ENCODE peak calls at places on chromosome 5, in ten cellular contexts. One of them, this sample, is unnamed. For H3K4me1, the result is how much of the 10 kb centered on the place peaks cover.

GRCh38 chr5:113663879-113664278 is 150.4 kb downstream of the YTHDC2 start:
- DNase-seq in tibial nerve: no peak
- DNase-seq in naive thymus-derived CD4-positive, alpha-beta T cell: peak
- DNase-seq in A549: peak
- DNase-seq in Panc1: peak
- DNase-seq in A673: peak
- DNase-seq in CD8-positive, alpha-beta T cell: no peak
- DNase-seq in body of pancreas: peak
- DNase-seq in foreskin keratinocyte: peak
- DNase-seq in suprapubic skin: no peak
- DNase-seq in this sample: peak

GRCh38 chr5:169443249-169443784 is 140.3 kb upstream of the SPDL1 start:
- DNase-seq in tibial nerve: no peak
- DNase-seq in naive thymus-derived CD4-positive, alpha-beta T cell: no peak
- DNase-seq in A549: no peak
- DNase-seq in Panc1: no peak
- DNase-seq in A673: no peak
- DNase-seq in CD8-positive, alpha-beta T cell: no peak
- DNase-seq in body of pancreas: no peak
- DNase-seq in foreskin keratinocyte: no peak
- DNase-seq in suprapubic skin: no peak
- DNase-seq in this sample: no peak

GRCh38 chr5:123708074-123708806 is 196.3 kb downstream of the CSNK1G3 start:
- DNase-seq in tibial nerve: peak
- DNase-seq in naive thymus-derived CD4-positive, alpha-beta T cell: no peak
- DNase-seq in A549: peak
- DNase-seq in Panc1: no peak
- DNase-seq in A673: peak
- DNase-seq in CD8-positive, alpha-beta T cell: no peak
- DNase-seq in body of pancreas: no peak
- DNase-seq in foreskin keratinocyte: peak
- DNase-seq in suprapubic skin: no peak
- DNase-seq in this sample: no peak

GRCh38 chr5:134651531-134651930 is 2.9 kb downstream of the SEC24A start:
- DNase-seq in tibial nerve: no peak
- DNase-seq in naive thymus-derived CD4-positive, alpha-beta T cell: no peak
- DNase-seq in A549: no peak
- DNase-seq in Panc1: no peak
- DNase-seq in A673: no peak
- DNase-seq in CD8-positive, alpha-beta T cell: no peak
- DNase-seq in body of pancreas: no peak
- DNase-seq in foreskin keratinocyte: no peak
- DNase-seq in suprapubic skin: no peak
- DNase-seq in this sample: no peak

GRCh38 chr5:32388429-32389111 is 56.0 kb downstream of the ZFR start:
- DNase-seq in tibial nerve: no peak
- DNase-seq in naive thymus-derived CD4-positive, alpha-beta T cell: no peak
- DNase-seq in A549: no peak
- DNase-seq in Panc1: no peak
- DNase-seq in A673: no peak
- DNase-seq in CD8-positive, alpha-beta T cell: no peak
- DNase-seq in body of pancreas: no peak
- DNase-seq in foreskin keratinocyte: peak
- DNase-seq in suprapubic skin: no peak
- DNase-seq in this sample: no peak

GRCh38 chr5:63164339-63164738 is 585.7 kb downstream of the LRRC70 start:
- DNase-seq in tibial nerve: no peak
- DNase-seq in naive thymus-derived CD4-positive, alpha-beta T cell: no peak
- DNase-seq in A549: no peak
- DNase-seq in Panc1: no peak
- DNase-seq in A673: no peak
- DNase-seq in CD8-positive, alpha-beta T cell: no peak
- DNase-seq in body of pancreas: no peak
- DNase-seq in foreskin keratinocyte: no peak
- DNase-seq in suprapubic skin: no peak
- DNase-seq in this sample: no peak

GRCh38 chr5:63125862-63126261 is 547.2 kb downstream of the LRRC70 start:
- DNase-seq in tibial nerve: no peak
- DNase-seq in naive thymus-derived CD4-positive, alpha-beta T cell: no peak
- DNase-seq in A549: peak
- DNase-seq in Panc1: no peak
- DNase-seq in A673: peak
- DNase-seq in CD8-positive, alpha-beta T cell: no peak
- DNase-seq in body of pancreas: no peak
- DNase-seq in foreskin keratinocyte: peak
- DNase-seq in suprapubic skin: no peak
- DNase-seq in this sample: no peak

GRCh38 chr5:1312993-1313833 is 18.3 kb upstream of the TERT start:
- DNase-seq in tibial nerve: no peak
- DNase-seq in naive thymus-derived CD4-positive, alpha-beta T cell: peak
- DNase-seq in A549: no peak
- DNase-seq in Panc1: no peak
- DNase-seq in A673: no peak
- DNase-seq in CD8-positive, alpha-beta T cell: peak
- DNase-seq in body of pancreas: no peak
- DNase-seq in foreskin keratinocyte: no peak
- DNase-seq in suprapubic skin: peak
- DNase-seq in this sample: peak

GRCh38 chr5:142550471-142550870 is 135.4 kb downstream of the FGF1 start:
- DNase-seq in tibial nerve: no peak
- DNase-seq in naive thymus-derived CD4-positive, alpha-beta T cell: no peak
- DNase-seq in A549: no peak
- DNase-seq in Panc1: no peak
- DNase-seq in A673: no peak
- DNase-seq in CD8-positive, alpha-beta T cell: no peak
- DNase-seq in body of pancreas: no peak
- DNase-seq in foreskin keratinocyte: no peak
- DNase-seq in suprapubic skin: no peak
- DNase-seq in this sample: no peak

GRCh38 chr5:167389537-167389936 is 901.9 kb upstream of the WWC1 start:
- DNase-seq in tibial nerve: no peak
- DNase-seq in naive thymus-derived CD4-positive, alpha-beta T cell: no peak
- DNase-seq in A549: no peak
- DNase-seq in Panc1: no peak
- DNase-seq in A673: no peak
- DNase-seq in CD8-positive, alpha-beta T cell: no peak
- DNase-seq in body of pancreas: no peak
- DNase-seq in foreskin keratinocyte: no peak
- DNase-seq in suprapubic skin: no peak
- DNase-seq in this sample: no peak

GRCh38 chr5:167392252-167392651 is 899.2 kb upstream of the WWC1 start:
- DNase-seq in tibial nerve: no peak
- DNase-seq in naive thymus-derived CD4-positive, alpha-beta T cell: no peak
- DNase-seq in A549: no peak
- DNase-seq in Panc1: no peak
- DNase-seq in A673: no peak
- DNase-seq in CD8-positive, alpha-beta T cell: no peak
- DNase-seq in body of pancreas: no peak
- DNase-seq in foreskin keratinocyte: no peak
- DNase-seq in suprapubic skin: no peak
- DNase-seq in this sample: no peak

GRCh38 chr5:167393328-167393727 is 898.1 kb upstream of the WWC1 start:
- DNase-seq in tibial nerve: no peak
- DNase-seq in naive thymus-derived CD4-positive, alpha-beta T cell: no peak
- DNase-seq in A549: no peak
- DNase-seq in Panc1: no peak
- DNase-seq in A673: no peak
- DNase-seq in CD8-positive, alpha-beta T cell: no peak
- DNase-seq in body of pancreas: no peak
- DNase-seq in foreskin keratinocyte: no peak
- DNase-seq in suprapubic skin: no peak
- DNase-seq in this sample: no peak
- H3K27ac ChIP-seq in tibial nerve: no peak
- H3K27ac ChIP-seq in naive thymus-derived CD4-positive, alpha-beta T cell: no peak
- H3K27ac ChIP-seq in A549: no peak
- H3K27ac ChIP-seq in Panc1: no peak
- H3K27ac ChIP-seq in A673: no peak
- H3K27ac ChIP-seq in CD8-positive, alpha-beta T cell: no peak
- H3K27ac ChIP-seq in body of pancreas: no peak
- H3K27ac ChIP-seq in foreskin keratinocyte: no peak
- H3K27ac ChIP-seq in suprapubic skin: no peak
- H3K27ac ChIP-seq in this sample: no peak

GRCh38 chr5:120621339-120621738 is 157.2 kb downstream of the PRR16 start:
- DNase-seq in tibial nerve: no peak
- DNase-seq in naive thymus-derived CD4-positive, alpha-beta T cell: no peak
- DNase-seq in A549: no peak
- DNase-seq in Panc1: no peak
- DNase-seq in A673: no peak
- DNase-seq in CD8-positive, alpha-beta T cell: no peak
- DNase-seq in body of pancreas: no peak
- DNase-seq in foreskin keratinocyte: no peak
- DNase-seq in suprapubic skin: no peak
- DNase-seq in this sample: no peak
- H3K4me1 ChIP-seq in tibial nerve: under half
- H3K4me1 ChIP-seq in naive thymus-derived CD4-positive, alpha-beta T cell: under half
- H3K4me1 ChIP-seq in A549: under half
- H3K4me1 ChIP-seq in Panc1: under half
- H3K4me1 ChIP-seq in A673: under half
- H3K4me1 ChIP-seq in CD8-positive, alpha-beta T cell: under half
- H3K4me1 ChIP-seq in body of pancreas: under half
- H3K4me1 ChIP-seq in foreskin keratinocyte: under half
- H3K4me1 ChIP-seq in suprapubic skin: under half
- H3K4me1 ChIP-seq in this sample: under half

GRCh38 chr5:55568629-55569512 is 34.1 kb upstream of the PLPP1 start:
- DNase-seq in tibial nerve: no peak
- DNase-seq in naive thymus-derived CD4-positive, alpha-beta T cell: no peak
- DNase-seq in A549: no peak
- DNase-seq in Panc1: no peak
- DNase-seq in A673: no peak
- DNase-seq in CD8-positive, alpha-beta T cell: no peak
- DNase-seq in body of pancreas: no peak
- DNase-seq in foreskin keratinocyte: peak
- DNase-seq in suprapubic skin: no peak
- DNase-seq in this sample: no peak
- H3K27ac ChIP-seq in tibial nerve: peak
- H3K27ac ChIP-seq in naive thymus-derived CD4-positive, alpha-beta T cell: no peak
- H3K27ac ChIP-seq in A549: no peak
- H3K27ac ChIP-seq in Panc1: no peak
- H3K27ac ChIP-seq in A673: no peak
- H3K27ac ChIP-seq in CD8-positive, alpha-beta T cell: no peak
- H3K27ac ChIP-seq in body of pancreas: peak
- H3K27ac ChIP-seq in foreskin keratinocyte: no peak
- H3K27ac ChIP-seq in suprapubic skin: peak
- H3K27ac ChIP-seq in this sample: no peak

DNA sequence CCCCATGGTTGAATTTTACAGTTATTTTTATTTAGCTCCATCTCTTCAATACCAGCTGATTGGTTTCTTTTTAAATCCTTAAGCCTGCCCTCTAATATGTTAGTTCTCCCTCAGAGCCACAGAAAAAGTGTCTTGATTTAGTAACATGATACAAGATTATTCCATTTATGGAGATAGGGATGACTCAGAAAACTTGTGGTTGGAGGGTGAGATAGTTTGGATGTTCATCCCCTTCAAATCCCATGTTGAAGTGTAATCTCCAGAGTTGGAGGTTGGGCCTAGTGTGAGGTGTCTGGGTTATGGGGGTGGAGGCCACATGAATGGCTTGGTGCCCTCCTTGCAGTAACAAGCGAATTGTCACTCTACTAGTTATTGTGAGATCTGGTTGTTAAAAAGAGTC is 115.7 kb downstream of the FBXO38 start:
- DNase-seq in tibial nerve: no peak
- DNase-seq in naive thymus-derived CD4-positive, alpha-beta T cell: no peak
- DNase-seq in A549: no peak
- DNase-seq in Panc1: no peak
- DNase-seq in A673: no peak
- DNase-seq in CD8-positive, alpha-beta T cell: no peak
- DNase-seq in body of pancreas: no peak
- DNase-seq in foreskin keratinocyte: no peak
- DNase-seq in suprapubic skin: no peak
- DNase-seq in this sample: no peak
- H3K4me1 ChIP-seq in tibial nerve: under half
- H3K4me1 ChIP-seq in naive thymus-derived CD4-positive, alpha-beta T cell: under half
- H3K4me1 ChIP-seq in A549: under half
- H3K4me1 ChIP-seq in Panc1: under half
- H3K4me1 ChIP-seq in A673: under half
- H3K4me1 ChIP-seq in CD8-positive, alpha-beta T cell: under half
- H3K4me1 ChIP-seq in body of pancreas: under half
- H3K4me1 ChIP-seq in foreskin keratinocyte: under half
- H3K4me1 ChIP-seq in suprapubic skin: under half
- H3K4me1 ChIP-seq in this sample: under half

GRCh38 chr5:109888980-109889379 is 199.3 kb downstream of the MAN2A1 start:
- DNase-seq in tibial nerve: no peak
- DNase-seq in naive thymus-derived CD4-positive, alpha-beta T cell: no peak
- DNase-seq in A549: no peak
- DNase-seq in Panc1: no peak
- DNase-seq in A673: no peak
- DNase-seq in CD8-positive, alpha-beta T cell: no peak
- DNase-seq in body of pancreas: no peak
- DNase-seq in foreskin keratinocyte: no peak
- DNase-seq in suprapubic skin: no peak
- DNase-seq in this sample: no peak
- H3K27ac ChIP-seq in tibial nerve: no peak
- H3K27ac ChIP-seq in naive thymus-derived CD4-positive, alpha-beta T cell: no peak
- H3K27ac ChIP-seq in A549: no peak
- H3K27ac ChIP-seq in Panc1: no peak
- H3K27ac ChIP-seq in A673: no peak
- H3K27ac ChIP-seq in CD8-positive, alpha-beta T cell: no peak
- H3K27ac ChIP-seq in body of pancreas: no peak
- H3K27ac ChIP-seq in foreskin keratinocyte: no peak
- H3K27ac ChIP-seq in suprapubic skin: no peak
- H3K27ac ChIP-seq in this sample: no peak

This sample was measured in small intestine.